ENCODE peak calls at places on chromosome 14, in ten cellular contexts. L, N, B, Z, X, U, M, G, D and K are unnamed samples.

GRCh38 chr14:58722433-58722832 is 84.7 kb downstream of the DACT1 start:
- DNase-seq in L (no peak), N (no peak), B (no peak), Z (no peak), X (no peak), U (no peak), M (no peak), G (no peak), D (peak; percentile 79), K (no peak)

GRCh38 chr14:103543140-103543539 is 14.1 kb downstream of the TRMT61A start:
- DNase-seq in L (no peak), N (no peak), B (no peak), Z (no peak), X (no peak), U (no peak), M (no peak), G (peak; percentile 19), D (no peak), K (no peak)

GRCh38 chr14:99516156-99517045 is 35.2 kb downstream of the CCNK start:
- DNase-seq in L (no peak), N (no peak), B (no peak), Z (no peak), X (no peak), U (no peak), M (no peak), G (no peak), D (no peak), K (no peak)

GRCh38 chr14:33765251-33765650 is 185.6 kb downstream of the EGLN3 start:
- DNase-seq in L (peak; percentile 75), N (no peak), B (no peak), Z (peak; percentile 75), X (peak; percentile 28), U (peak; percentile 62), M (peak; percentile 82), G (no peak), D (no peak), K (no peak)

GRCh38 chr14:27164139-27164538 is 566.3 kb upstream of the NOVA1 start:
- DNase-seq in L (no peak), N (no peak), B (no peak), Z (no peak), X (no peak), U (no peak), M (no peak), G (no peak), D (no peak), K (no peak)

GRCh38 chr14:87745507-87746118 is 247.4 kb downstream of the GALC start:
- DNase-seq in L (peak; percentile 18), N (peak; percentile 8), B (no peak), Z (peak; percentile 73), X (no peak), U (peak; percentile 31), M (peak; percentile 31), G (no peak), D (no peak), K (peak; percentile 51)

GRCh38 chr14:63186453-63186852 is 17.8 kb upstream of the RHOJ start:
- DNase-seq in L (peak; percentile 59), N (peak; percentile 41), B (no peak), Z (no peak), X (no peak), U (no peak), M (peak; percentile 73), G (no peak), D (peak; percentile 57), K (no peak)

GRCh38 chr14:56116128-56116900 is 1.9 kb upstream of the PELI2 start:
- DNase-seq in L (no peak), N (no peak), B (peak; percentile 19), Z (no peak), X (no peak), U (no peak), M (no peak), G (no peak), D (no peak), K (no peak)

GRCh38 chr14:105974902-105975301 is 448.5 kb downstream of the TMEM121 start:
- DNase-seq in L (no peak), N (no peak), B (peak; percentile 58), Z (no peak), X (no peak), U (peak; percentile 26), M (no peak), G (no peak), D (no peak), K (no peak)

GRCh38 chr14:61399365-61399764 is 78.0 kb downstream of the PRKCH start:
- DNase-seq in L (no peak), N (no peak), B (no peak), Z (no peak), X (no peak), U (no peak), M (no peak), G (no peak), D (no peak), K (no peak)

GRCh38 chr14:89773644-89774316 is 180.8 kb downstream of the EFCAB11 start:
- DNase-seq in L (peak; percentile 65), N (peak; percentile 30), B (peak; percentile 49), Z (peak; percentile 58), X (no peak), U (no peak), M (peak; percentile 76), G (peak; percentile 58), D (no peak), K (peak; percentile 16)

GRCh38 chr14:33851931-33852330 is 98.9 kb downstream of the EGLN3 start:
- DNase-seq in L (no peak), N (no peak), B (no peak), Z (no peak), X (no peak), U (no peak), M (no peak), G (no peak), D (no peak), K (no peak)

GRCh38 chr14:103872492-103873113 is 25.2 kb upstream of the PPP1R13B start:
- DNase-seq in L (no peak), N (no peak), B (peak; percentile 3), Z (peak; percentile 84), X (no peak), U (no peak), M (no peak), G (no peak), D (no peak), K (no peak)

GRCh38 chr14:22737052-22737451 is 29.4 kb upstream of the OXA1L start:
- DNase-seq in L (no peak), N (no peak), B (no peak), Z (no peak), X (no peak), U (no peak), M (no peak), G (no peak), D (no peak), K (no peak)

GRCh38 chr14:102804858-102805257 is 27.6 kb downstream of the TRAF3 start:
- DNase-seq in L (no peak), N (no peak), B (no peak), Z (no peak), X (no peak), U (no peak), M (no peak), G (no peak), D (no peak), K (no peak)

GRCh38 chr14:74504412-74504811 is 10.8 kb downstream of the ISCA2 start:
- DNase-seq in L (no peak), N (no peak), B (no peak), Z (no peak), X (no peak), U (no peak), M (no peak), G (no peak), D (no peak), K (no peak)

GRCh38 chr14:101972126-101972785 is 7.9 kb downstream of the DYNC1H1 start:
- DNase-seq in L (peak; percentile 99), N (peak; percentile 100), B (no peak), Z (no peak), X (peak; percentile 11), U (peak; percentile 65), M (peak; percentile 100), G (peak; percentile 78), D (peak; percentile 100), K (peak; percentile 49)

GRCh38 chr14:57487771-57488170 is 5.9 kb downstream of the CCDC198 start:
- DNase-seq in L (peak; percentile 62), N (peak; percentile 8), B (no peak), Z (no peak), X (no peak), U (no peak), M (peak; percentile 74), G (no peak), D (peak; percentile 11), K (no peak)

GRCh38 chr14:68824517-68825347 is 31.9 kb upstream of the ZFP36L1 start:
- DNase-seq in L (no peak), N (peak; percentile 83), B (peak; percentile 15), Z (peak; percentile 92), X (peak; percentile 64), U (peak; percentile 91), M (peak; percentile 61), G (peak; percentile 89), D (peak; percentile 74), K (peak; percentile 90)

GRCh38 chr14:105937253-105938054 is 411.1 kb downstream of the TMEM121 start:
- DNase-seq in L (no peak), N (no peak), B (no peak), Z (no peak), X (no peak), U (no peak), M (no peak), G (no peak), D (no peak), K (no peak)

GRCh38 chr14:103905861-103906456 is 22.3 kb upstream of the TDRD9 start:
- DNase-seq in L (no peak), N (no peak), B (peak; percentile 52), Z (peak; percentile 90), X (no peak), U (no peak), M (no peak), G (no peak), D (no peak), K (no peak)

GRCh38 chr14:95164506-95164905 is 7.2 kb upstream of the DICER1 start:
- DNase-seq in L (no peak), N (no peak), B (no peak), Z (no peak), X (no peak), U (no peak), M (no peak), G (no peak), D (no peak), K (no peak)

GRCh38 chr14:100736269-100737180 is 9.8 kb downstream of the DLK1 start:
- DNase-seq in L (no peak), N (no peak), B (no peak), Z (peak; percentile 90), X (no peak), U (no peak), M (no peak), G (no peak), D (no peak), K (no peak)

GRCh38 chr14:85466678-85467077 is 63.3 kb upstream of the FLRT2 start:
- DNase-seq in L (no peak), N (peak; percentile 11), B (no peak), Z (no peak), X (no peak), U (no peak), M (peak; percentile 12), G (no peak), D (peak; percentile 21), K (no peak)

GRCh38 chr14:100076133-100076532 is 10.9 kb downstream of the EVL start:
- DNase-seq in L (no peak), N (peak; percentile 54), B (peak; percentile 44), Z (peak; percentile 79), X (no peak), U (peak; percentile 37), M (no peak), G (peak; percentile 32), D (peak; percentile 46), K (no peak)

GRCh38 chr14:104235686-104236085 is 97.3 kb downstream of the KIF26A start:
- DNase-seq in L (no peak), N (no peak), B (no peak), Z (no peak), X (no peak), U (no peak), M (no peak), G (no peak), D (no peak), K (no peak)